ENCODE peak calls at places on chromosomes 1 and 21, in seven cellular contexts. H, Y, N, X, O, F and V are unnamed samples.
A peak's percentile ranks its signal among the peaks of the same experiment; 100 is the strongest.

GRCh38 chr21:34933609-34934345 is 115.3 kb downstream of the RUNX1 start:
- DNase-seq in H (no peak), Y (no peak), N (no peak), X (no peak), O (no peak), F (no peak), V (no peak)

GRCh38 chr1:217977943-217978342 is 307.1 kb upstream of the RRP15 start:
- DNase-seq in H (no peak), Y (no peak), N (no peak), X (no peak), O (no peak), F (no peak), V (no peak)

GRCh38 chr1:4605158-4605557 is 49.3 kb upstream of the AJAP1 start:
- DNase-seq in H (no peak), Y (no peak), N (no peak), X (no peak), O (no peak), F (no peak), V (no peak)

GRCh38 chr1:84442256-84442655 is 36.8 kb upstream of the RPF1 start:
- DNase-seq in H (peak; percentile 67), Y (no peak), N (no peak), X (no peak), O (no peak), F (peak; percentile 89), V (no peak)

GRCh38 chr1:154775559-154776338 is 94.3 kb downstream of the KCNN3 start:
- DNase-seq in H (no peak), Y (no peak), N (no peak), X (no peak), O (peak; percentile 12), F (no peak), V (no peak)

GRCh38 chr1:187244623-187245022 is 415.9 kb downstream of the PLA2G4A start:
- DNase-seq in H (no peak), Y (no peak), N (no peak), X (no peak), O (no peak), F (peak; percentile 66), V (no peak)

GRCh38 chr21:31406510-31406909 is 62.4 kb upstream of the TIAM1 start:
- DNase-seq in H (no peak), Y (no peak), N (no peak), X (no peak), O (no peak), F (no peak), V (peak; percentile 25)

GRCh38 chr1:231959225-231959884 is 332.8 kb downstream of the DISC1 start:
- DNase-seq in H (no peak), Y (no peak), N (no peak), X (no peak), O (no peak), F (no peak), V (no peak)

GRCh38 chr1:75602486-75602885 is 8.4 kb downstream of the SLC44A5 start:
- DNase-seq in H (no peak), Y (no peak), N (no peak), X (no peak), O (no peak), F (no peak), V (no peak)

GRCh38 chr1:181033799-181034391 is at the start of gene MR1:
- DNase-seq in H (peak; percentile 81), Y (no peak), N (peak; percentile 92), X (no peak), O (no peak), F (peak; percentile 91), V (no peak)

GRCh38 chr1:192600264-192600663 is 24.7 kb downstream of the RGS1 start:
- DNase-seq in H (no peak), Y (no peak), N (no peak), X (no peak), O (no peak), F (no peak), V (no peak)

GRCh38 chr1:6601049-6601864 is 1.4 kb downstream of the KLHL21 start:
- DNase-seq in H (peak; percentile 68), Y (peak; percentile 83), N (peak; percentile 96), X (peak; percentile 78), O (peak; percentile 76), F (peak; percentile 90), V (peak; percentile 96)

GRCh38 chr1:185044387-185044786 is 971 bp upstream of the RNF2 start:
- DNase-seq in H (no peak), Y (no peak), N (no peak), X (no peak), O (no peak), F (no peak), V (no peak)

GRCh38 chr1:185046639-185047038 is 1.3 kb downstream of the RNF2 start:
- DNase-seq in H (no peak), Y (no peak), N (no peak), X (no peak), O (no peak), F (no peak), V (no peak)

GRCh38 chr1:185045793-185046441 is 559 bp downstream of the RNF2 start:
- DNase-seq in H (no peak), Y (peak; percentile 30), N (no peak), X (peak; percentile 20), O (peak; percentile 30), F (peak; percentile 38), V (peak; percentile 18)

GRCh38 chr1:185041742-185042141 is 3.6 kb upstream of the RNF2 start:
- DNase-seq in H (no peak), Y (no peak), N (no peak), X (no peak), O (no peak), F (no peak), V (no peak)

DNA sequence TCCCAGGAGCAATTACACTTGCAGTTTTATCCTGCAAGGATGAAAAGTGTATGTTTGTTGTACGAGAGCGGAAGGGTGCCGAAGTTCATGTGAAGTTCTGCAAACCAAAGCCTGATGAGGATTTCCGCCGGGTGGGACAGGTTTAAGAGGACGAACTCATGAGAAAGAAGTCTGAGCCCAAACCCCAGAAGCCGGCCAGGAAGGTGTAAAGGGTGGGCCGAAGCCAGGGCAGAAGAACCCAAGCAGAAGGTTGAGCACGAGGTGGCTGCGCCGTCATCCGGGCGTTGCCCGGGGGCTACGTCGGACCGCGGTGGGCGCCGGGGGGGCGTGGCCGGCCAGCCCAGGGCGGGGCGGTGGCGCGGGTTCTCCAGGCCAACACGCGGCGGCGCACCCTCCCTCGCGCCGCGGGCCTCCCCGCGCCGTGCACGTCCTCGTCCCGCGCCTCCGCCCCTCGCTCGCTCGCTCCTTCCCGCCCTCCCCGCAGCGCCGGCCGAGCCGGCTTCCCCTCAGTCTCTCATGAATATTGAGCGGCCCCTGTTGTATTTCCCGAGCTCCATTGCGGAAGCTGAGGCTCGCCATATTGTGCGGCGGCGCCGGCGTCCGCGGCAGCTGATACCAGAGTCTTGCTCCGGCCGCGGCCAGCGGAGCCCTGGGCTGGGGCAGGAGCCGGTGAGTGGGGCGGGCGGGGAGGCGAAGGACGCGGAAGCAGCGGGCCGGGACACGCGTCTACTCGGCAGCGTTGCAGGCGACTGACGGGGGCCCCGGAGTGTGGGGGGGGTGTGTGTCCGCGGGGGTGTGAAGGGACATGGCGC is at the start of gene RNF2:
- DNase-seq in H (peak; percentile 43), Y (peak; percentile 80), N (peak; percentile 93), X (peak; percentile 84), O (peak; percentile 79), F (peak; percentile 86), V (peak; percentile 67)
- TF ChIP-seq POLR2A in H (peak; percentile 53), Y (no peak), N (no peak), X (peak; percentile 51), O (peak; percentile 48), F (peak; percentile 59), V (no peak)

GRCh38 chr1:151992345-151993083 is 1.1 kb downstream of the S100A10 start:
- DNase-seq in H (peak; percentile 99), Y (peak; percentile 92), N (peak; percentile 96), X (peak; percentile 89), O (peak; percentile 74), F (peak; percentile 86), V (peak; percentile 97)

GRCh38 chr1:151989131-151989868 is 4.4 kb downstream of the S100A10 start:
- DNase-seq in H (no peak), Y (peak; percentile 59), N (no peak), X (peak; percentile 76), O (peak; percentile 45), F (peak; percentile 72), V (peak; percentile 96)

GRCh38 chr1:151990058-151990855 is 3.4 kb downstream of the S100A10 start:
- DNase-seq in H (no peak), Y (no peak), N (no peak), X (no peak), O (no peak), F (peak; percentile 13), V (no peak)

GRCh38 chr1:151991663-151992344 is 1.9 kb downstream of the S100A10 start:
- DNase-seq in H (no peak), Y (no peak), N (no peak), X (no peak), O (no peak), F (peak; percentile 35), V (no peak)

GRCh38 chr1:151990856-151991198 is 2.8 kb downstream of the S100A10 start:
- DNase-seq in H (no peak), Y (peak; percentile 55), N (no peak), X (peak; percentile 71), O (peak; percentile 31), F (peak; percentile 80), V (no peak)
- H3K4me3 ChIP-seq in H (peak overlapping the region; percentile 91), Y (peak overlapping the region; percentile 80), N (peak overlapping the region; percentile 82), X (peak overlapping the region; percentile 72), O (no peak overlapping the region), F (peak overlapping the region; percentile 67), V (no peak overlapping the region)

DNA sequence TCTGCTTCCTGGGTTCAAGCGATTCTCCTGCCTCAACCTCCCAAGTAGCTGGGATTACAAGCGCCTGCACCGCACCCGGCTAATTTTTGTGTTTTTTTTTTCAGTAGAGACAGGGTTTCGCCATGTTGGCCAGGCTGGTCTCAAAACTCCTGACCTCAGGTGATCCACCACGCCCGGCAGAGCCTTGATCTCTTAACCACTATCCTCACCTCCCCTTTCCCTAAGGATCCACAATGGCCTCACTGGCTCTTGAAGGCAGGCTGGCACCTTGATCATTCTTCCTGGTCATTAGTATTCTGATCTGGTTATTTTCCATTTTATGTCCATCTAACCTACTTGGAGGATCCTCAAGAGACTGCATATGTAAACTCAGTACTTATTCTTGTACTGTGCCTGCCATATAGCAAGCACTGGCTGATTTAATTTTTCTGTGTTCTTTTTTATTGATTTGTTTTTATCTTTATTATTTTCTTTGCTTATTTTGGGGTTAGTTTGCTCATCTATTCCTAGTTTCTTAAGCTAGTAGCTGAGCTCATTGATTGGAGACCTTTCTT is 6.3 kb downstream of the RCC1 start:
- DNase-seq in H (no peak), Y (no peak), N (no peak), X (no peak), O (no peak), F (no peak), V (no peak)
- TF ChIP-seq POLR2A in H (peak; percentile 22), Y (no peak), N (no peak), X (no peak), O (no peak), F (peak; percentile 87), V (no peak)

DNA sequence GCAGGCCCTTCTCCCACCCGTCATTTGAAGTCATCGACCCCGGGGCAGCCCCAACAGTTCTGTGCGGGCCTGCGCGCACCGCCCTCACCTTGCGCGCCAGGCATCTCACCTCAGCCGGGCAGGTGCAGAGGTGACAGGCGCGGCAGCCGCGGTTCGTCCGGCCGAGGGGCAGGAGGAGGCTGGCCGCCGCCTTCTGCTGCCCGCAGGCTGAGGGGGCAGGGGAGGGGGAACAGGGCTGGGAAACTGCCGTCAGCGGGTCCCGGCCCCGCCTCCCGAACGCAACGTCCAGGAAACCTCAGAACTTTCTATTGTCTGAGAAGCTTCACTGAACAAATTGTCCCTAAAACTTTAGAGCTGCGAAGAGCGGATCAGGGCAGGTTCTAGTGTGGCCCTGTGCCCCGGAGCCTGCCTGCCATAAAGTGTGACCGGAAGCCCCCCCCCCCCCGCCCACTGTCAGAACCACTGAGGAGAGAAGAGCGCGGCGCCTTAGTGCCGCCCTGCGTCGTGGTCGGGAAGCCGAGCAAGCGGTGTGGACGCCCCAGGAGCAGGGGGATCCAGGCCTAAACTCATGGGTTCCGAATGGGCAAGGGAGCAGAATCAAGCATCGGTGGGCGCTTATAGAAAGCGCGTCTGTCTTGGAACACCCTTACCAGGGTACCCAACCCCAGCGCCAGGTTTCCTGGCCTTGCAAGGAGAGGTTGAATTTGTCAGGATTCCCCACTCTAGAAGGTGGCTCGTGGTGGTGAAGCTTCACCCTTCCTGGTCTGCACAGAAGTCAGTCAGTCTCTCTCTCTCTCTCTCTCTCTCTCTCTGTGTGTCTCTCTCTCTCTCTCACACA is 13.3 kb upstream of the TBX15 start:
- DNase-seq in H (no peak), Y (no peak), N (no peak), X (no peak), O (no peak), F (no peak), V (peak; percentile 94)
- H3K4me3 ChIP-seq in H (no peak overlapping the region), Y (peak overlapping the region; percentile 17), N (peak overlapping the region; percentile 30), X (peak overlapping the region; percentile 13), O (no peak overlapping the region), F (no peak overlapping the region), V (no peak overlapping the region)